ENCODE peak calls at places on chromosomes 6 and 20, in nine cellular contexts. B, H, Z, D, S, C, Y, E and P are unnamed samples.

GRCh38 chr6:22966711-22967110 is 397.3 kb downstream of the HDGFL1 start:
- DNase-seq in H (no peak), Z (no peak), Y (no peak), S (no peak), C (no peak), E (no peak), D (no peak), B (no peak), P (no peak)

GRCh38 chr20:24185801-24186200 is 197.2 kb upstream of the GGTLC1 start:
- DNase-seq in H (no peak), B (no peak), C (no peak), Y (no peak), D (no peak), S (no peak), Z (no peak), E (no peak), P (no peak)

GRCh38 chr6:109308018-109308492 is 74.2 kb downstream of the CD164 start:
- DNase-seq in D (peak; percentile 70), B (no peak), H (peak; percentile 48), S (peak; percentile 7), E (no peak), Z (no peak), Y (no peak), C (peak; percentile 65), P (no peak)

GRCh38 chr20:32028647-32029372 is 18.6 kb downstream of the CCM2L start:
- DNase-seq in B (peak; percentile 62), H (no peak), C (no peak), Z (no peak), S (no peak), Y (no peak), D (no peak), E (no peak), P (no peak)

GRCh38 chr6:18153311-18153703 is 1.6 kb downstream of the TPMT start:
- DNase-seq in S (no peak), B (no peak), E (no peak), Y (no peak), H (no peak), Z (no peak), C (no peak), D (no peak), P (peak; percentile 11)

GRCh38 chr6:138105880-138106664 is 1.1 kb downstream of the PERP start:
- DNase-seq in D (peak; percentile 14), H (no peak), B (peak; percentile 75), C (no peak), S (no peak), E (no peak), Y (no peak), Z (no peak), P (no peak)

GRCh38 chr20:48143435-48144081 is 358.3 kb upstream of the SULF2 start:
- DNase-seq in Y (no peak), D (no peak), S (no peak), H (no peak), E (no peak), Z (no peak), C (no peak), B (no peak), P (no peak)

GRCh38 chr6:49462071-49462470 is 982 bp downstream of the MMUT start:
- DNase-seq in Y (no peak), S (no peak), Z (no peak), D (peak; percentile 28), B (no peak), H (no peak), C (no peak), E (no peak), P (no peak)

GRCh38 chr20:53622247-53623114 is 28.8 kb upstream of the ZNF217 start:
- DNase-seq in B (no peak), E (peak; percentile 66), H (no peak), S (no peak), Z (no peak), Y (no peak), C (peak; percentile 26), D (peak; percentile 10), P (peak; percentile 64)

GRCh38 chr6:43668151-43669028 is 19.2 kb downstream of the MRPS18A start:
- DNase-seq in C (peak; percentile 69), S (no peak), B (peak; percentile 90), Z (peak; percentile 19), D (peak; percentile 54), Y (peak; percentile 63), E (peak; percentile 68), H (peak; percentile 74), P (peak; percentile 44)

GRCh38 chr6:159691963-159692287 is 1.1 kb downstream of the SOD2 start:
- DNase-seq in B (peak; percentile 32), D (no peak), Z (no peak), H (peak; percentile 37), S (no peak), C (no peak), E (peak; percentile 14), Y (no peak), P (no peak)

GRCh38 chr20:10271470-10272219 is 53.0 kb downstream of the SNAP25 start:
- DNase-seq in D (peak; percentile 77), Z (no peak), E (no peak), Y (no peak), B (no peak), C (no peak), H (no peak), S (no peak), P (no peak)

GRCh38 chr6:33198853-33199436 is 1.5 kb downstream of the RXRB start:
- DNase-seq in E (no peak), D (no peak), S (no peak), Z (no peak), Y (no peak), C (no peak), B (peak; percentile 70), H (no peak), P (no peak)

GRCh38 chr6:101395345-101395744 is 1.8 kb downstream of the GRIK2 start:
- DNase-seq in E (no peak), S (no peak), Z (no peak), D (no peak), Y (no peak), H (no peak), C (no peak), B (no peak), P (no peak)

GRCh38 chr6:91653954-91654843 is 1067.3 kb upstream of the MAP3K7 start:
- DNase-seq in Y (no peak), S (no peak), D (peak; percentile 1), B (peak; percentile 2), C (no peak), Z (no peak), H (no peak), E (no peak), P (no peak)

GRCh38 chr6:30074331-30075093 is 1.1 kb downstream of the RNF39 start:
- DNase-seq in B (peak; percentile 86), E (no peak), C (no peak), H (no peak), Z (no peak), D (peak; percentile 10), S (no peak), Y (no peak), P (no peak)

GRCh38 chr6:9140861-9141534 is 705.7 kb upstream of the SLC35B3 start:
- DNase-seq in Y (no peak), B (no peak), D (peak; percentile 79), E (no peak), H (no peak), Z (no peak), S (peak; percentile 9), C (no peak), P (no peak)

GRCh38 chr6:79257381-79258205 is 23.1 kb upstream of the HMGN3 start:
- DNase-seq in E (no peak), D (peak; percentile 65), S (no peak), Y (no peak), H (no peak), C (no peak), Z (no peak), B (no peak), P (no peak)

GRCh38 chr6:148497256-148497655 is 154.6 kb downstream of the SASH1 start:
- DNase-seq in D (peak; percentile 9), Z (no peak), H (no peak), E (no peak), S (peak; percentile 96), Y (no peak), C (no peak), B (no peak), P (no peak)

GRCh38 chr6:14968056-14968643 is 277.7 kb upstream of the JARID2 start:
- DNase-seq in Y (no peak), S (no peak), B (no peak), H (no peak), D (no peak), E (no peak), C (no peak), Z (no peak), P (no peak)

GRCh38 chr6:138101946-138102731 is 5.1 kb downstream of the PERP start:
- DNase-seq in E (no peak), H (no peak), C (no peak), Z (no peak), D (no peak), B (no peak), S (no peak), Y (no peak), P (no peak)

GRCh38 chr20:51236396-51236795 is 213.5 kb upstream of the KCNG1 start:
- DNase-seq in H (no peak), D (no peak), Y (no peak), S (no peak), Z (no peak), C (no peak), B (no peak), E (no peak), P (no peak)

GRCh38 chr6:16901777-16902176 is 140.5 kb upstream of the ATXN1 start:
- DNase-seq in E (no peak), Y (no peak), C (peak; percentile 44), D (peak; percentile 90), Z (no peak), B (no peak), H (no peak), S (peak; percentile 16), P (no peak)

GRCh38 chr20:58867211-58867610 is 14.7 kb downstream of the GNAS start:
- DNase-seq in Z (no peak), C (no peak), E (no peak), Y (no peak), S (no peak), B (no peak), H (no peak), D (no peak), P (no peak)

GRCh38 chr6:147779624-147780023 is 271.1 kb downstream of the SAMD5 start:
- DNase-seq in Y (no peak), H (no peak), Z (no peak), S (no peak), B (no peak), C (no peak), E (no peak), D (no peak), P (no peak)

GRCh38 chr6:37756141-37756540 is 58.5 kb upstream of the MDGA1 start:
- DNase-seq in H (no peak), B (no peak), E (no peak), Y (no peak), Z (no peak), C (no peak), D (no peak), S (no peak), P (no peak)